ENCODE peak calls at places on chromosomes 1 and 21, in nine cellular contexts. O is keratinocyte; R is body of pancreas; N is ovary; C is CD8-positive, alpha-beta T cell; E is Panc1; Z is dorsolateral prefrontal cortex; X is uterus; J is neural progenitor cell. B is an unnamed sample.

GRCh38 chr1:180168786-180169640 is 14.3 kb downstream of the QSOX1 start:
- DNase-seq in O (no peak), R (peak; percentile 88), N (no peak), C (no peak), E (no peak), Z (no peak), X (peak; percentile 13), J (peak; percentile 68), B (peak; percentile 48)

GRCh38 chr1:219797683-219798082 is 130.7 kb downstream of the SLC30A10 start:
- DNase-seq in O (no peak), R (no peak), N (no peak), C (no peak), E (no peak), Z (no peak), X (no peak), J (no peak), B (no peak)

GRCh38 chr1:183652547-183653467 is at the start of gene APOBEC4:
- DNase-seq in O (no peak), R (no peak), N (no peak), C (no peak), E (no peak), Z (no peak), X (no peak), J (no peak), B (no peak)

GRCh38 chr1:234656070-234656875 is 46.3 kb upstream of the IRF2BP2 start:
- DNase-seq in O (no peak), R (no peak), N (no peak), C (no peak), E (no peak), Z (no peak), X (no peak), J (no peak), B (peak; percentile 29)

GRCh38 chr21:35232545-35233176 is 183.6 kb upstream of the RUNX1 start:
- DNase-seq in O (no peak), R (peak; percentile 45), N (peak; percentile 37), C (no peak), E (peak; percentile 84), Z (no peak), X (no peak), J (no peak), B (peak; percentile 98)

GRCh38 chr1:241401156-241401555 is 44.2 kb upstream of the RGS7 start:
- DNase-seq in O (no peak), R (no peak), N (no peak), C (no peak), E (no peak), Z (no peak), X (no peak), J (no peak), B (no peak)

GRCh38 chr1:192905049-192905448 is 96.2 kb downstream of the RGS2 start:
- DNase-seq in O (no peak), R (no peak), N (no peak), C (no peak), E (no peak), Z (no peak), X (no peak), J (no peak), B (peak; percentile 34)

GRCh38 chr1:221625026-221625425 is 116.9 kb downstream of the DUSP10 start:
- DNase-seq in O (no peak), R (no peak), N (no peak), C (no peak), E (no peak), Z (no peak), X (no peak), J (no peak), B (no peak)

DNA sequence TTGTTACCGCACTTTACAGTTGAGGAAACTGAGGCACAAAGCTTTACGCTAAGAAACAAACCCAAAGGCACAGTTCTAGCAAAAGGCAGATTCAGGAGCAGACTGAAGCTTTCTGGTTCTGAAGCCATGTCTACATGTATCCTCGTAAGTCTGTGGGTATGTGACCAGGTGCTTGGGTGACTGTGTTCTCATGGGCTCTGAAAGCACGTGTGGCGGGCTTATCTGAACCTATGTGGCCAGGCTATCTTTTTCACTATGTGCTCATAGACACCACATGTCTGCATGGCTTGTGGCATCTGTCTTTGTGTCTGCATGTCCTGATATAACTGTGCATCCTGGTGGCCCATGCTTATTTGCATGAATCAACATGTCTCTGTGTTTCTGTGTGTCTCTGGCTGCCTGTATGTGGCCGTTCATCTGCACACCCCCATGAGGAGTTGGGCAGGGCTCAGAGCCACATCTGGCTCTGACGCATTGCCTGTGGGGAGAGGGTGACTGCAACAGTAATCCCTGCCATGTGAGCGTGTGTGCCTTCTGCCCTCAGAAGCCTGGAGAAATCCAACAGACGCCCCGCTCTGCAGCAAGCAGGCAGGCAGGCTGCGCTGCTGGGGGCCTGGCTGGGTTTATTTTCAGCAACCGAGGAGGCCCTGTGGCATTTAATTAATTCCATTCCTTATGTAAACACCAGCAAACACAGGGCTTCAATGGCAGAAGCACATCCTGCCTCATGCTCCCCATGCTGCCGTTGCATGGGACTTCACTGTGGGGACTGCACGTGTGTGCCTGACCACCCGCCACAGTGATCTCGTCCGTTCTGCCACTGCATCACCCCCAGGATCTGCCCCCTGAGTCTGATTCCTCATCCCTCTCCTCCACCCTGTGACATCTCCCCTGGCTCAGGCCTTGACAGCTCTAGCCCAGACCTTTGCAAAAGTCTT is 115.4 kb downstream of the TRABD2B start:
- DNase-seq in O (no peak), R (peak; percentile 64), N (no peak), C (no peak), E (no peak), Z (no peak), X (no peak), J (no peak), B (no peak)
- H3K27ac ChIP-seq in O (no peak overlapping the region), R (peak overlapping the region; percentile 67), N (no peak overlapping the region), C (no peak overlapping the region), E (no peak overlapping the region), Z (no peak overlapping the region), X (no peak overlapping the region), J (no peak overlapping the region), B (no peak overlapping the region)

GRCh38 chr1:40382601-40383000 is 9.1 kb downstream of the SMAP2 start:
- DNase-seq in O (no peak), R (peak; percentile 38), N (no peak), C (no peak), E (no peak), Z (no peak), X (no peak), J (no peak), B (no peak)

GRCh38 chr1:40382110-40382464 is 8.6 kb downstream of the SMAP2 start:
- DNase-seq in O (no peak), R (no peak), N (no peak), C (no peak), E (no peak), Z (no peak), X (no peak), J (no peak), B (no peak)

GRCh38 chr1:40379785-40380452 is 6.4 kb downstream of the SMAP2 start:
- DNase-seq in O (no peak), R (no peak), N (no peak), C (no peak), E (no peak), Z (no peak), X (no peak), J (no peak), B (peak; percentile 78)

GRCh38 chr1:40381268-40382109 is 8.0 kb downstream of the SMAP2 start:
- DNase-seq in O (no peak), R (no peak), N (no peak), C (no peak), E (no peak), Z (no peak), X (no peak), J (no peak), B (no peak)

DNA sequence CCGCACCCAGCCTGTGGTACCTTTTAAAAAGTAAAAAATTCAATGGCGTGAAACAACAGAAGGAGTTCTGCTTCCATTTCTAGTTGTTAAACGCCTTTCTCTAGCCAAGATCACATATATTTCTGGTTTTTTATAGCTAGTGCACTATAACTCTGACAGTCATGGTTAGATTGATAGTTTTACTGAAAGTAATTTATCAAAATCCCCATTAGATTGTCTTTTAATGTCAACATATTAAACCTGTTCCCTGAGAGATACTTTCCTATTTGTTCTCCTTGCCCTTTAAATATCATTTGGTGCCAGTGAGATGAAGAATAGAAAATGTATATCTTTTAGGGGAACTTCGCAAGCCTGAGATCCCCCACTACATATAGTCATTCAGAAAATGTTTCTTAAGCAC is 7.3 kb downstream of the SMAP2 start:
- DNase-seq in O (no peak), R (no peak), N (no peak), C (no peak), E (no peak), Z (no peak), X (no peak), J (no peak), B (no peak)
- H3K27ac ChIP-seq in O (no peak overlapping the region), R (peak overlapping the region; percentile 86), N (no peak overlapping the region), C (peak overlapping the region; percentile 93), E (peak overlapping the region; percentile 57), Z (peak overlapping the region; percentile 62), X (peak overlapping the region; percentile 72), J (no peak overlapping the region), B (no peak overlapping the region)

GRCh38 chr1:54270543-54270942 is 70.6 kb downstream of the MRPL37 start:
- DNase-seq in O (no peak), R (no peak), N (no peak), C (no peak), E (no peak), Z (no peak), X (no peak), J (no peak), B (no peak)

GRCh38 chr1:54273092-54273836 is 73.3 kb downstream of the MRPL37 start:
- DNase-seq in O (no peak), R (peak; percentile 71), N (peak; percentile 91), C (no peak), E (peak; percentile 2), Z (peak; percentile 79), X (peak; percentile 93), J (peak; percentile 84), B (peak; percentile 92)

GRCh38 chr1:54271341-54271740 is 71.4 kb downstream of the MRPL37 start:
- DNase-seq in O (no peak), R (peak; percentile 59), N (no peak), C (no peak), E (no peak), Z (no peak), X (no peak), J (no peak), B (no peak)

GRCh38 chr1:54272772-54273091 is 72.8 kb downstream of the MRPL37 start:
- DNase-seq in O (no peak), R (no peak), N (no peak), C (no peak), E (no peak), Z (no peak), X (no peak), J (no peak), B (no peak)

DNA sequence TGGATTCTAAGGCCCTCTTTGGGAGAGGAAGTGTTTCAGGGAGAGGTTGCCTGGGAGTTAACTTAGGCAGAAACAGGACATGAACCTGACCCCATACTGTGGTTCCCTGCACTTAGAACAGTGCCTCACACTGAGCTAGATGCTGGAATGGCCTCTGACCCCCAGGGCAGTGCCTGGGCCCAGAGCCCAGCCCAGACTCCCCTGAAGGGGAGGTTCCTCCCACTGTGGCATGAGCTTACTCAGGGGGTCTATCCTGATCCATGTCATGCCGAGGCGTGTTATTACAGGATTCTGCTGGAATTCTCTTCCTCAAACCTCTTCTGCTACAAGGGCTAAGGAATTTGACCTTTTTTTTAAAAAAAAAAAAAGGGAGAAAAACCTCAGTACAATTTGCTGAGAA is 72.2 kb downstream of the MRPL37 start:
- DNase-seq in O (no peak), R (no peak), N (no peak), C (no peak), E (no peak), Z (no peak), X (no peak), J (no peak), B (peak; percentile 48)
- H3K27ac ChIP-seq in O (no peak overlapping the region), R (peak overlapping the region; percentile 80), N (peak overlapping the region; percentile 79), C (no peak overlapping the region), E (no peak overlapping the region), Z (no peak overlapping the region), X (peak overlapping the region; percentile 95), J (no peak overlapping the region), B (peak overlapping the region; percentile 97)

DNA sequence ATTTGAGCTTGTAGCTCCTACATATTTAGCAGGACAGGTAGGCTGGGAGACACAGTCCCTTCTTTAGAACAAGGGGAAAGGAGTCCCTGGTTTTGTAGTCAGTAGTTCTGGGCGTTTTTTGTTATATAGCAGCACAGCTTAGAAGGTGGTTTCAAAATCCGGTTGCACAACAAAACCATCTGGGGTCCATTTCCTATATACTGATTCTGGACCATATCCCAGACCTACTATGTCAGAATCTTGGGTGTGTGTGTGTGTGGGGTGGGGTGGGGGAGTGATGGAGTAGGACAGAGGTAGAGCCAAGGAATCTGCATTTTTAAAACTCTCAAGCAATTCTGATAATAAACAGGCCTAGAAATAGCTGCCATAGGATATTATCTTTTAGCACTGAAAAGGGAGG is 21.6 kb downstream of the METTL13 start:
- DNase-seq in O (no peak), R (no peak), N (no peak), C (no peak), E (no peak), Z (no peak), X (peak; percentile 36), J (no peak), B (peak; percentile 92)
- H3K27ac ChIP-seq in O (no peak overlapping the region), R (no peak overlapping the region), N (no peak overlapping the region), C (no peak overlapping the region), E (no peak overlapping the region), Z (no peak overlapping the region), X (no peak overlapping the region), J (no peak overlapping the region), B (no peak overlapping the region)